ENCODE peak calls at places on chromosomes 16 and 17, in ten cellular contexts. One of them, this sample, is unnamed.

GRCh38 chr16:84366208-84366607 is 2.1 kb upstream of the ATP2C2 start:
- DNase-seq in mammary epithelial cell: no peak
- DNase-seq in CD4-positive, CD25-positive, alpha-beta regulatory T cell: no peak
- DNase-seq in small intestine: no peak
- DNase-seq in H9: no peak
- DNase-seq in CD8-positive, alpha-beta T cell: no peak
- DNase-seq in endothelial cell of umbilical vein: no peak
- DNase-seq in esophagus squamous epithelium: no peak
- DNase-seq in K562: no peak
- DNase-seq in HAP-1: no peak
- DNase-seq in this sample: no peak

GRCh38 chr17:71905632-71906031 is 215.2 kb upstream of the SOX9 start:
- DNase-seq in K562: no peak
- DNase-seq in esophagus squamous epithelium: no peak
- DNase-seq in mammary epithelial cell: no peak
- DNase-seq in CD8-positive, alpha-beta T cell: no peak
- DNase-seq in small intestine: no peak
- DNase-seq in H9: no peak
- DNase-seq in HAP-1: no peak
- DNase-seq in CD4-positive, CD25-positive, alpha-beta regulatory T cell: no peak
- DNase-seq in endothelial cell of umbilical vein: no peak
- DNase-seq in this sample: no peak

GRCh38 chr16:16191493-16192167 is 31.7 kb downstream of the ABCC6 start:
- DNase-seq in K562: no peak
- DNase-seq in CD8-positive, alpha-beta T cell: no peak
- DNase-seq in CD4-positive, CD25-positive, alpha-beta regulatory T cell: no peak
- DNase-seq in H9: no peak
- DNase-seq in HAP-1: no peak
- DNase-seq in esophagus squamous epithelium: no peak
- DNase-seq in mammary epithelial cell: no peak
- DNase-seq in small intestine: no peak
- DNase-seq in endothelial cell of umbilical vein: peak; percentile 77
- DNase-seq in this sample: no peak

GRCh38 chr17:80845121-80845862 is 146.3 kb upstream of the CHMP6 start:
- DNase-seq in esophagus squamous epithelium: no peak
- DNase-seq in mammary epithelial cell: no peak
- DNase-seq in CD4-positive, CD25-positive, alpha-beta regulatory T cell: no peak
- DNase-seq in K562: no peak
- DNase-seq in H9: no peak
- DNase-seq in CD8-positive, alpha-beta T cell: no peak
- DNase-seq in small intestine: no peak
- DNase-seq in HAP-1: no peak
- DNase-seq in endothelial cell of umbilical vein: no peak
- DNase-seq in this sample: peak; percentile 31

GRCh38 chr16:79639576-79640311 is 39.2 kb upstream of the MAF start:
- DNase-seq in esophagus squamous epithelium: no peak
- DNase-seq in endothelial cell of umbilical vein: no peak
- DNase-seq in K562: no peak
- DNase-seq in H9: no peak
- DNase-seq in HAP-1: no peak
- DNase-seq in small intestine: no peak
- DNase-seq in mammary epithelial cell: peak; percentile 46
- DNase-seq in CD8-positive, alpha-beta T cell: no peak
- DNase-seq in CD4-positive, CD25-positive, alpha-beta regulatory T cell: no peak
- DNase-seq in this sample: no peak

GRCh38 chr16:46573008-46573833 is 48.0 kb downstream of the SHCBP1 start:
- DNase-seq in esophagus squamous epithelium: no peak
- DNase-seq in H9: peak; percentile 41
- DNase-seq in endothelial cell of umbilical vein: no peak
- DNase-seq in HAP-1: no peak
- DNase-seq in small intestine: no peak
- DNase-seq in K562: peak; percentile 23
- DNase-seq in mammary epithelial cell: peak; percentile 54
- DNase-seq in CD4-positive, CD25-positive, alpha-beta regulatory T cell: no peak
- DNase-seq in CD8-positive, alpha-beta T cell: no peak
- DNase-seq in this sample: no peak

GRCh38 chr17:38334480-38335364 is 9.0 kb downstream of the GPR179 start:
- DNase-seq in endothelial cell of umbilical vein: no peak
- DNase-seq in K562: no peak
- DNase-seq in H9: peak; percentile 33
- DNase-seq in esophagus squamous epithelium: no peak
- DNase-seq in mammary epithelial cell: no peak
- DNase-seq in small intestine: no peak
- DNase-seq in HAP-1: no peak
- DNase-seq in CD4-positive, CD25-positive, alpha-beta regulatory T cell: no peak
- DNase-seq in CD8-positive, alpha-beta T cell: no peak
- DNase-seq in this sample: no peak

GRCh38 chr16:50311891-50312501 is 45.6 kb downstream of the ADCY7 start:
- DNase-seq in CD4-positive, CD25-positive, alpha-beta regulatory T cell: no peak
- DNase-seq in K562: no peak
- DNase-seq in esophagus squamous epithelium: no peak
- DNase-seq in CD8-positive, alpha-beta T cell: peak; percentile 4
- DNase-seq in HAP-1: no peak
- DNase-seq in small intestine: no peak
- DNase-seq in H9: no peak
- DNase-seq in mammary epithelial cell: no peak
- DNase-seq in endothelial cell of umbilical vein: no peak
- DNase-seq in this sample: peak; percentile 13

GRCh38 chr17:8131844-8132441 is 8.0 kb upstream of the HES7 start:
- DNase-seq in CD8-positive, alpha-beta T cell: no peak
- DNase-seq in endothelial cell of umbilical vein: no peak
- DNase-seq in mammary epithelial cell: peak; percentile 54
- DNase-seq in CD4-positive, CD25-positive, alpha-beta regulatory T cell: no peak
- DNase-seq in esophagus squamous epithelium: no peak
- DNase-seq in K562: no peak
- DNase-seq in HAP-1: no peak
- DNase-seq in H9: no peak
- DNase-seq in small intestine: no peak
- DNase-seq in this sample: no peak

GRCh38 chr17:63950940-63951907 is 19.1 kb upstream of the CD79B start:
- DNase-seq in esophagus squamous epithelium: no peak
- DNase-seq in H9: peak; percentile 83
- DNase-seq in mammary epithelial cell: peak; percentile 39
- DNase-seq in small intestine: peak; percentile 70
- DNase-seq in HAP-1: no peak
- DNase-seq in CD8-positive, alpha-beta T cell: peak; percentile 38
- DNase-seq in CD4-positive, CD25-positive, alpha-beta regulatory T cell: no peak
- DNase-seq in K562: peak; percentile 42
- DNase-seq in endothelial cell of umbilical vein: no peak
- DNase-seq in this sample: peak; percentile 70

GRCh38 chr16:57736419-57737281 is 1.1 kb downstream of the KATNB1 start:
- DNase-seq in K562: peak; percentile 55
- DNase-seq in endothelial cell of umbilical vein: peak; percentile 79
- DNase-seq in H9: peak; percentile 71
- DNase-seq in mammary epithelial cell: peak; percentile 59
- DNase-seq in CD4-positive, CD25-positive, alpha-beta regulatory T cell: peak; percentile 24
- DNase-seq in CD8-positive, alpha-beta T cell: peak; percentile 44
- DNase-seq in HAP-1: peak; percentile 45
- DNase-seq in small intestine: peak; percentile 58
- DNase-seq in esophagus squamous epithelium: no peak
- DNase-seq in this sample: peak; percentile 55

DNA sequence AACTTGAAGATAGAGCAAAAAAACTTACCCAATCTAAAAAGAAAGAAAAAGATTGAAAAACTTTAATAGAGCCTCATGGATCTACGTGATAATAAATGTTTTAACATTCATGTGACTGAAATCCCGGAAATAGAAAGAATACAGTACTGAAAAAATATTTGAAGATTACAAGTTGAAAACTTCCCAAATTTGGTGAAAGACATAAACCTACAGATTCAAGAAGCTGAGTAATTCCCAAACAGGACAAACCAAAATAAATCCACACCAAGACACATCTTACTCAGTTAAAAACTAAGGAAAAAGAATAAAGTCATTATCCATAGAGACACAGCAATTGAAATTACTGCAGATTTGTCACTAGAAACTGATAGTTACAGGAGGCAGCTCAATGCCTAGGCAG is 121.8 kb upstream of the NUDT7 start:
- DNase-seq in CD4-positive, CD25-positive, alpha-beta regulatory T cell: no peak
- DNase-seq in CD8-positive, alpha-beta T cell: no peak
- DNase-seq in small intestine: no peak
- DNase-seq in K562: no peak
- DNase-seq in HAP-1: no peak
- DNase-seq in endothelial cell of umbilical vein: no peak
- DNase-seq in H9: no peak
- DNase-seq in esophagus squamous epithelium: no peak
- DNase-seq in mammary epithelial cell: no peak
- DNase-seq in this sample: no peak
- H3K9me3 ChIP-seq in CD4-positive, CD25-positive, alpha-beta regulatory T cell: no peaks in the 10 kb centered on the region
- H3K9me3 ChIP-seq in CD8-positive, alpha-beta T cell: no peaks in the 10 kb centered on the region
- H3K9me3 ChIP-seq in small intestine: no peaks in the 10 kb centered on the region
- H3K9me3 ChIP-seq in K562: no peaks in the 10 kb centered on the region
- H3K9me3 ChIP-seq in HAP-1: no peaks in the 10 kb centered on the region
- H3K9me3 ChIP-seq in endothelial cell of umbilical vein: no peaks in the 10 kb centered on the region
- H3K9me3 ChIP-seq in H9: peaks cover 6% of the 10 kb centered on the region
- H3K9me3 ChIP-seq in esophagus squamous epithelium: peaks cover 6% of the 10 kb centered on the region
- H3K9me3 ChIP-seq in mammary epithelial cell: no peaks in the 10 kb centered on the region
- H3K9me3 ChIP-seq in this sample: no peaks in the 10 kb centered on the region

DNA sequence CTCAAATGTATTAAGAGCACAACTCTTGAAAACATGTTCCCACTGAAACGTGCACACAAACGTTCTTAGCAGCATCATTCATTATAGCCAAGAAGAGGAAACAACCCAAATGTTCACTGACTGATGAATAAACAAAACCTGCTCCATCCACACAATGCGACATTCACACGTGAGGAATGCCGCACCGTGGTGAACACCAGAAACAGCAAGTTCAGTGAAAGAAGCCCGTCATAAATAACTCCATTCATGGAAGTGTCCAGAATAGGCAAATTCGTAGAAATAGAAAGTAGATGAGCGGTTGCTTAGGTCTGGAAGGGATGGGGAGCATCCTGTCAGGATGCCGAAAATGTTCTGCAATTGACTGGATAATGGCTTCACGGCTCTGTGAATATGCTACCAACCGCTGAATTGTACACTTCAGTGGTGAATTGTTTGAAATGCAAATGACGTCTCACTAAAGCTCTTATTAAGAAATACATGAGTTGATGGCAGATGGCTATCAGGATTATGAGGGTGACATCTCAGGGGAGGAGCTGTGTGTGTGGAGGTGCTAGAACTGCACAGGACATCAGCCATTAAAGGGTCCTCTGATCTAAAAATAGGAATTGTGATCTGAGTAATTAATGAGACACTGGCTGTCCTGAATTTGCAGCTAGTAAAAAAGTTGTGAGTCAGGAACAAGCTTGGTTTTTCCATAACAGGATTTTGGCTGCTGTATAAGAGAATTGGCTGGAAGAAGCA is 771.0 kb downstream of the KCNJ18 start:
- DNase-seq in esophagus squamous epithelium: no peak
- DNase-seq in CD4-positive, CD25-positive, alpha-beta regulatory T cell: no peak
- DNase-seq in mammary epithelial cell: no peak
- DNase-seq in H9: no peak
- DNase-seq in HAP-1: no peak
- DNase-seq in CD8-positive, alpha-beta T cell: no peak
- DNase-seq in small intestine: no peak
- DNase-seq in K562: no peak
- DNase-seq in endothelial cell of umbilical vein: no peak
- DNase-seq in this sample: no peak
- H3K9me3 ChIP-seq in esophagus squamous epithelium: peaks cover 21% of the 10 kb centered on the region
- H3K9me3 ChIP-seq in CD4-positive, CD25-positive, alpha-beta regulatory T cell: peaks cover 11% of the 10 kb centered on the region
- H3K9me3 ChIP-seq in mammary epithelial cell: peaks cover 39% of the 10 kb centered on the region
- H3K9me3 ChIP-seq in H9: peaks cover 90% of the 10 kb centered on the region
- H3K9me3 ChIP-seq in HAP-1: no peaks in the 10 kb centered on the region
- H3K9me3 ChIP-seq in CD8-positive, alpha-beta T cell: no peaks in the 10 kb centered on the region
- H3K9me3 ChIP-seq in small intestine: peaks cover 4% of the 10 kb centered on the region
- H3K9me3 ChIP-seq in K562: no peaks in the 10 kb centered on the region
- H3K9me3 ChIP-seq in endothelial cell of umbilical vein: peaks cover 3% of the 10 kb centered on the region
- H3K9me3 ChIP-seq in this sample: peaks cover 10% of the 10 kb centered on the region

DNA sequence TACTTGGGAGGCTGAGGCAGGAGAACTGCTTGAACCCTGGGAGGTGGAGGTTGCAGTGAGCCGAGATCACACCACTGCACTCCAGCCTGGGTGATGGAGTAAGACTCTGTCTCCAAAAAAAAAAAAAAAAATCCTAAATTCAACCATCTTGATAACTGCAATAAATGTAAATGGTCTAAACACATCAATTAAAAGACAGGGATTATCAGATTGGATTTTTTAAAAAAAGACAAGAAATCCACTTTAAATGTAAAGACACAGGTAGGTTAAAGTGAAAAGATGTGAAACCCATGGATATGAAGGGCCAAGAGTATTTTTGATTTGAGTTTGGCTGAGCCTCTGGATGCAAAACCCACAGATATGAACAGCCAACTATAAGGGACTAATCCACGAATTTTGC is 64.2 kb upstream of the ATP2A3 start:
- DNase-seq in CD4-positive, CD25-positive, alpha-beta regulatory T cell: no peak
- DNase-seq in CD8-positive, alpha-beta T cell: no peak
- DNase-seq in esophagus squamous epithelium: no peak
- DNase-seq in K562: no peak
- DNase-seq in HAP-1: no peak
- DNase-seq in mammary epithelial cell: no peak
- DNase-seq in small intestine: no peak
- DNase-seq in H9: no peak
- DNase-seq in endothelial cell of umbilical vein: no peak
- DNase-seq in this sample: no peak
- H3K9me3 ChIP-seq in CD4-positive, CD25-positive, alpha-beta regulatory T cell: peaks cover 31% of the 10 kb centered on the region
- H3K9me3 ChIP-seq in CD8-positive, alpha-beta T cell: peaks cover 6% of the 10 kb centered on the region
- H3K9me3 ChIP-seq in esophagus squamous epithelium: peaks cover 54% of the 10 kb centered on the region
- H3K9me3 ChIP-seq in K562: peaks cover 11% of the 10 kb centered on the region
- H3K9me3 ChIP-seq in HAP-1: peaks cover 23% of the 10 kb centered on the region
- H3K9me3 ChIP-seq in mammary epithelial cell: peaks cover 32% of the 10 kb centered on the region
- H3K9me3 ChIP-seq in small intestine: no peaks in the 10 kb centered on the region
- H3K9me3 ChIP-seq in H9: peaks cover 15% of the 10 kb centered on the region
- H3K9me3 ChIP-seq in endothelial cell of umbilical vein: peaks cover 9% of the 10 kb centered on the region
- H3K9me3 ChIP-seq in this sample: no peaks in the 10 kb centered on the region

GRCh38 chr17:13757871-13758270 is 156.1 kb upstream of the HS3ST3A1 start:
- DNase-seq in HAP-1: no peak
- DNase-seq in small intestine: no peak
- DNase-seq in K562: no peak
- DNase-seq in mammary epithelial cell: no peak
- DNase-seq in H9: no peak
- DNase-seq in endothelial cell of umbilical vein: no peak
- DNase-seq in esophagus squamous epithelium: no peak
- DNase-seq in CD4-positive, CD25-positive, alpha-beta regulatory T cell: no peak
- DNase-seq in CD8-positive, alpha-beta T cell: no peak
- DNase-seq in this sample: no peak

GRCh38 chr17:13759936-13760335 is 158.2 kb upstream of the HS3ST3A1 start:
- DNase-seq in endothelial cell of umbilical vein: no peak
- DNase-seq in esophagus squamous epithelium: no peak
- DNase-seq in H9: no peak
- DNase-seq in HAP-1: no peak
- DNase-seq in small intestine: no peak
- DNase-seq in CD4-positive, CD25-positive, alpha-beta regulatory T cell: no peak
- DNase-seq in mammary epithelial cell: no peak
- DNase-seq in CD8-positive, alpha-beta T cell: no peak
- DNase-seq in K562: no peak
- DNase-seq in this sample: no peak

GRCh38 chr17:13753151-13753550 is 151.4 kb upstream of the HS3ST3A1 start:
- DNase-seq in HAP-1: no peak
- DNase-seq in K562: peak; percentile 3
- DNase-seq in esophagus squamous epithelium: no peak
- DNase-seq in mammary epithelial cell: no peak
- DNase-seq in endothelial cell of umbilical vein: no peak
- DNase-seq in CD4-positive, CD25-positive, alpha-beta regulatory T cell: no peak
- DNase-seq in small intestine: no peak
- DNase-seq in CD8-positive, alpha-beta T cell: no peak
- DNase-seq in H9: no peak
- DNase-seq in this sample: no peak

GRCh38 chr17:13755851-13756250 is 154.1 kb upstream of the HS3ST3A1 start:
- DNase-seq in esophagus squamous epithelium: no peak
- DNase-seq in mammary epithelial cell: no peak
- DNase-seq in H9: no peak
- DNase-seq in HAP-1: no peak
- DNase-seq in K562: no peak
- DNase-seq in small intestine: no peak
- DNase-seq in endothelial cell of umbilical vein: no peak
- DNase-seq in CD4-positive, CD25-positive, alpha-beta regulatory T cell: no peak
- DNase-seq in CD8-positive, alpha-beta T cell: no peak
- DNase-seq in this sample: no peak

GRCh38 chr17:13756763-13757162 is 155.0 kb upstream of the HS3ST3A1 start:
- DNase-seq in esophagus squamous epithelium: no peak
- DNase-seq in endothelial cell of umbilical vein: no peak
- DNase-seq in CD4-positive, CD25-positive, alpha-beta regulatory T cell: no peak
- DNase-seq in K562: no peak
- DNase-seq in H9: no peak
- DNase-seq in CD8-positive, alpha-beta T cell: no peak
- DNase-seq in HAP-1: no peak
- DNase-seq in mammary epithelial cell: no peak
- DNase-seq in small intestine: no peak
- DNase-seq in this sample: no peak
- H3K9me3 ChIP-seq in esophagus squamous epithelium: no peaks in the 10 kb centered on the region
- H3K9me3 ChIP-seq in endothelial cell of umbilical vein: no peaks in the 10 kb centered on the region
- H3K9me3 ChIP-seq in CD4-positive, CD25-positive, alpha-beta regulatory T cell: no peaks in the 10 kb centered on the region
- H3K9me3 ChIP-seq in K562: no peaks in the 10 kb centered on the region
- H3K9me3 ChIP-seq in H9: no peaks in the 10 kb centered on the region
- H3K9me3 ChIP-seq in CD8-positive, alpha-beta T cell: no peaks in the 10 kb centered on the region
- H3K9me3 ChIP-seq in HAP-1: no peaks in the 10 kb centered on the region
- H3K9me3 ChIP-seq in mammary epithelial cell: no peaks in the 10 kb centered on the region
- H3K9me3 ChIP-seq in small intestine: no peaks in the 10 kb centered on the region
- H3K9me3 ChIP-seq in this sample: no peaks in the 10 kb centered on the region

This sample was measured in Peyer's patch.